ENCODE peak calls at places on chromosomes 6 and 20, in seven cellular contexts. N is central memory CD4-positive, alpha-beta T cell; Z is CD4-positive, alpha-beta memory T cell; F is hippocampal formation; K is M059J; U is NCI-H1417; G is HT1080. Y is an unnamed sample.
A peak's percentile ranks its signal among the peaks of the same experiment; 100 is the strongest.

GRCh38 chr20:18331694-18332093 is 43.4 kb downstream of the ZNF133 start:
- DNase-seq in U (no peak), G (no peak), N (no peak), Z (no peak), F (no peak), K (no peak), Y (no peak)

GRCh38 chr6:7262746-7263335 is 50.2 kb downstream of the SSR1 start:
- DNase-seq in Z (no peak), N (no peak), K (no peak), U (no peak), F (no peak), G (no peak), Y (no peak)

GRCh38 chr6:32664827-32665362 is 1.6 kb downstream of the HLA-DQB1 start:
- DNase-seq in G (no peak), F (no peak), N (no peak), K (no peak), Z (peak; percentile 42), U (peak; percentile 43), Y (no peak)

GRCh38 chr6:14734052-14734415 is 511.8 kb upstream of the JARID2 start:
- DNase-seq in N (no peak), G (no peak), Z (no peak), K (no peak), U (no peak), F (no peak), Y (no peak)

GRCh38 chr6:35092362-35093117 is 48.6 kb downstream of the TCP11 start:
- DNase-seq in G (peak; percentile 65), Z (no peak), K (peak; percentile 96), F (no peak), U (no peak), N (no peak), Y (peak; percentile 98)

GRCh38 chr6:44237813-44238433 is 9.0 kb upstream of the HSP90AB1 start:
- DNase-seq in U (peak; percentile 73), F (peak; percentile 79), K (peak; percentile 73), G (peak; percentile 62), Z (peak; percentile 80), N (peak; percentile 73), Y (peak; percentile 97)

GRCh38 chr6:34900321-34901031 is 11.4 kb downstream of the ANKS1A start:
- DNase-seq in U (no peak), F (no peak), N (no peak), Z (no peak), K (no peak), G (no peak), Y (no peak)

GRCh38 chr6:35016417-35017221 is 124.5 kb downstream of the TCP11 start:
- DNase-seq in K (no peak), N (no peak), G (no peak), Z (no peak), F (no peak), U (peak; percentile 37), Y (peak; percentile 41)

GRCh38 chr6:149031545-149032317 is 284.9 kb downstream of the UST start:
- DNase-seq in U (no peak), K (peak; percentile 99), G (peak; percentile 99), N (no peak), Z (no peak), F (no peak), Y (peak; percentile 97)

GRCh38 chr6:169172946-169173345 is 80.7 kb downstream of the THBS2 start:
- DNase-seq in N (no peak), U (no peak), G (no peak), K (peak; percentile 38), F (no peak), Z (no peak), Y (no peak)

GRCh38 chr6:160118620-160119234 is 2.9 kb upstream of the SLC22A1 start:
- DNase-seq in G (no peak), N (no peak), F (no peak), U (no peak), Z (no peak), K (no peak), Y (no peak)

GRCh38 chr6:134035823-134036296 is 16.6 kb downstream of the SLC2A12 start:
- DNase-seq in G (peak; percentile 97), Z (no peak), F (peak; percentile 28), U (peak; percentile 86), N (no peak), K (peak; percentile 92), Y (peak; percentile 42)

GRCh38 chr20:32087117-32087516 is 22.4 kb upstream of the TM9SF4 start:
- DNase-seq in U (no peak), F (no peak), N (no peak), K (no peak), Z (no peak), G (no peak), Y (no peak)

GRCh38 chr20:6122873-6123649 is at the start of gene FERMT1:
- DNase-seq in G (peak; percentile 83), U (peak; percentile 43), F (peak; percentile 6), Z (no peak), K (peak; percentile 82), N (no peak), Y (peak; percentile 63)

GRCh38 chr6:134750669-134751068 is 199.2 kb downstream of the ALDH8A1 start:
- DNase-seq in N (no peak), K (peak; percentile 94), U (no peak), Z (no peak), F (no peak), G (peak; percentile 32), Y (no peak)